ENCODE peak calls at places on chromosomes 1 and 21, in five cellular contexts. T is HepG2, H is K562, Q is SK-N-SH, G is GM12878. N is an unnamed sample.

GRCh38 chr1:160205974-160206369 is 788 bp downstream of the PEA15 start:
- DNase-seq in T (no peak), H (peak; percentile 54), Q (peak; percentile 61), G (no peak), N (peak; percentile 57)

GRCh38 chr1:82632164-82632563 is 831.4 kb downstream of the ADGRL2 start:
- DNase-seq in T (no peak), H (no peak), Q (no peak), G (no peak), N (no peak)

GRCh38 chr1:234509457-234510328 is 30.7 kb upstream of the TARBP1 start:
- DNase-seq in T (no peak), H (no peak), Q (no peak), G (no peak), N (no peak)

GRCh38 chr1:101697057-101697456 is 299.7 kb downstream of the OLFM3 start:
- DNase-seq in T (no peak), H (no peak), Q (no peak), G (no peak), N (no peak)

GRCh38 chr21:39120876-39121599 is 62.2 kb downstream of the PSMG1 start:
- DNase-seq in T (no peak), H (no peak), Q (no peak), G (no peak), N (no peak)

GRCh38 chr1:202034683-202035462 is 24.5 kb downstream of the ELF3 start:
- DNase-seq in T (peak; percentile 93), H (peak; percentile 57), Q (no peak), G (peak; percentile 35), N (peak; percentile 90)

GRCh38 chr1:153485880-153486279 is 25.4 kb upstream of the S100A7 start:
- DNase-seq in T (no peak), H (no peak), Q (peak; percentile 65), G (no peak), N (no peak)

GRCh38 chr1:179770887-179771502 is 27.9 kb downstream of the FAM163A start:
- DNase-seq in T (no peak), H (no peak), Q (no peak), G (no peak), N (no peak)

GRCh38 chr1:209648931-209649776 is 3.1 kb downstream of the LAMB3 start:
- DNase-seq in T (peak; percentile 13), H (peak; percentile 46), Q (no peak), G (no peak), N (no peak)

GRCh38 chr1:114164840-114165543 is 11.3 kb upstream of the SYT6 start:
- DNase-seq in T (peak; percentile 4), H (no peak), Q (no peak), G (peak; percentile 20), N (no peak)

GRCh38 chr1:235067396-235068154 is 61.1 kb downstream of the TOMM20 start:
- DNase-seq in T (peak; percentile 58), H (no peak), Q (no peak), G (no peak), N (no peak)

GRCh38 chr1:201676651-201677050 is 137.7 kb downstream of the NAV1 start:
- DNase-seq in T (no peak), H (no peak), Q (no peak), G (no peak), N (no peak)

GRCh38 chr21:42553435-42553834 is 39.8 kb downstream of the SLC37A1 start:
- DNase-seq in T (no peak), H (no peak), Q (no peak), G (no peak), N (no peak)

GRCh38 chr1:20248954-20249612 is 41.6 kb upstream of the VWA5B1 start:
- DNase-seq in T (no peak), H (no peak), Q (no peak), G (peak; percentile 3), N (no peak)

GRCh38 chr1:216847385-216848036 is 124.3 kb upstream of the ESRRG start:
- DNase-seq in T (no peak), H (no peak), Q (peak; percentile 16), G (no peak), N (no peak)

GRCh38 chr1:162363823-162364222 is 12.8 kb downstream of the SPATA46 start:
- DNase-seq in T (no peak), H (no peak), Q (no peak), G (no peak), N (no peak)

GRCh38 chr1:198633675-198634121 is 5.1 kb upstream of the PTPRC start:
- DNase-seq in T (no peak), H (no peak), Q (no peak), G (no peak), N (no peak)

GRCh38 chr1:9827558-9828185 is 3.9 kb upstream of the CLSTN1 start:
- DNase-seq in T (no peak), H (peak; percentile 57), Q (no peak), G (no peak), N (no peak)

GRCh38 chr1:8939362-8939995 is 6.2 kb upstream of the CA6 start:
- DNase-seq in T (no peak), H (no peak), Q (no peak), G (no peak), N (no peak)

GRCh38 chr1:3697810-3698209 is 45.5 kb downstream of the TP73 start:
- DNase-seq in T (no peak), H (no peak), Q (no peak), G (no peak), N (no peak)

GRCh38 chr1:202625416-202626360 is 84.6 kb downstream of the SYT2 start:
- DNase-seq in T (peak; percentile 41), H (peak; percentile 87), Q (peak; percentile 92), G (no peak), N (peak; percentile 87)

GRCh38 chr1:9317591-9318331 is 25.1 kb downstream of the SPSB1 start:
- DNase-seq in T (no peak), H (no peak), Q (no peak), G (no peak), N (no peak)

GRCh38 chr1:64923294-64923718 is 43.0 kb downstream of the JAK1 start:
- DNase-seq in T (no peak), H (no peak), Q (no peak), G (no peak), N (no peak)
- TF ChIP-seq FOXM1 in T (no peak), H (no peak), Q (no peak), G (no peak), N (no peak)

GRCh38 chr1:172637522-172637921 is 21.4 kb upstream of the FASLG start:
- DNase-seq in T (peak; percentile 15), H (peak; percentile 35), Q (no peak), G (no peak), N (no peak)
- TF ChIP-seq FOXM1 in T (no peak), H (no peak), Q (no peak), G (no peak), N (no peak)

DNA sequence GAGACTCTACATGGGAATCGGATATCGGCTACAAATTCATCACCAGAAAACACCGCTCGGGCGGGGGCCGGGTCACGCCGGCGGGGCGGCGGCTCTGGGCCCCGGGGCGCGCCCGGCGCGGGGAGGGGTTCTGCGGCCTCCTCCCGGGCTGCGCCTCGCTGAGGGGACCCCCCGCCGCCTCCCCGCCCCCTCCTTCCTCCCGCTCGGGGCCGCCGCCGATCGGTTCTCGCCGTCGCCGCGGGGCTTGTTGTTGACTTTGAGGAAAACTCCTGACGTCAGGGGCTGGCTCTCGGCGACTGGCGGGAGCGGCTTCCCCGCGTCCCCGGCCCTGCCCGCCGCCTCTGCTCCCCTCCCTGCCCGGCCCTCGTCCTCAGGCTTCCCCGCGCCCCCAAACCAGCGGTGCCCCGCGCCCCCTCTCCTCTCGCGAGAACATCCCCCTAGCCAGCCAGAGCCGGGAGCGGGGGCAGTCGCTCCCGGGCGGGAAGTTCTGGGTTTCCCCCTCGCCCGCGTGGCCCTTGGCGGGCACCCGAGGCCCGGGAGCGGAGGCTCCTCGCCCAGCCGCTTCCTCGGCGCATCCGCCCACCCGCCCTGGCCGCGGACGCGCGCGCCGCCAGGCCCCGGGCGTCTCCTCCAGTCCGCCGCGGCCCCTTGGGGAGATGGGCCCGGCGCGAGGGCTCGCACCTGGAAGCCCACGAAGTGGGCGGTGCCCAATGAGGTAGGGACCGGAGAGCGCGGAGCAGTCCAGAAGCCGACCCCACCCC is 505 bp upstream of the AKT3 start:
- DNase-seq in T (peak; percentile 3), H (peak; percentile 80), Q (peak; percentile 91), G (no peak), N (peak; percentile 83)
- TF ChIP-seq FOXM1 in T (no peak), H (no peak), Q (no peak), G (no peak), N (peak; percentile 61)

DNA sequence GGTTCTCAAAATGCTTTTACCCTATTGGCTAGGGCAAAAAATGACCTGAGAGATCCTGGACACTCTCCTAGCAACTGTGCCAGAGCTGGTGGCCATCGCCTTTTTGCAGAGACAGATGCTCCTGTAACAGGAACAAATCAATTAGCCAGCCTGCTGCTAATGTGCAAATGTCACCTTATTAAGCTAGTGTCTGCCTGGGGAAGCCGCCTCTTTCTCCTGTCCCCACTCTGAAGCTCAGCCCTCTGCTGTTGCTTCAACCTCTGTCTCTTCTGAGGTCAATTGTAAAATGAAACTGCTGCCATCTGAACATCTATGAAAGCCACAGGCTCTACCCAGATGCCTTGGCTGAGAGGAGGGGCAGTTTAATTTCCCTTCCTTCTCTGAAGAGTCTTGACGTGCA is 85.5 kb upstream of the CACNA1E start:
- DNase-seq in T (no peak), H (no peak), Q (no peak), G (peak; percentile 34), N (no peak)
- TF ChIP-seq FOXM1 in T (no peak), H (no peak), Q (no peak), G (no peak), N (no peak)

GRCh38 chr1:151888972-151889570 is 20.2 kb downstream of the THEM4 start:
- DNase-seq in T (no peak), H (no peak), Q (peak; percentile 23), G (no peak), N (no peak)
- TF ChIP-seq FOXM1 in T (no peak), H (no peak), Q (no peak), G (no peak), N (no peak)

GRCh38 chr1:232950197-232950918 is at the start of gene NTPCR:
- DNase-seq in T (peak; percentile 84), H (peak; percentile 100), Q (peak; percentile 98), G (peak; percentile 79), N (peak; percentile 100)

GRCh38 chr1:232949636-232950196 is 695 bp upstream of the NTPCR start:
- DNase-seq in T (no peak), H (no peak), Q (no peak), G (no peak), N (no peak)

GRCh38 chr1:232952514-232953175 is 2.2 kb downstream of the NTPCR start:
- DNase-seq in T (peak; percentile 51), H (peak; percentile 68), Q (peak; percentile 66), G (peak; percentile 28), N (peak; percentile 86)

GRCh38 chr1:232951605-232952004 is 1.2 kb downstream of the NTPCR start:
- DNase-seq in T (no peak), H (no peak), Q (no peak), G (no peak), N (no peak)

GRCh38 chr1:232950919-232951579 is 638 bp downstream of the NTPCR start:
- DNase-seq in T (peak; percentile 24), H (peak; percentile 54), Q (peak; percentile 27), G (no peak), N (peak; percentile 50)
- TF ChIP-seq FOXM1 in T (no peak), H (no peak), Q (no peak), G (no peak), N (no peak)

N was measured in HEK293T.